ENCODE peak calls at places on chromosomes 7 and 10, in nine cellular contexts. E is T-helper 2 cell; I is stimulated activated CD8-positive, alpha-beta memory T cell treated with anti-CD3 and anti-CD28 coated beads, Interleukin-4, amount 100 ng/mL, for 24 hours; G is cerebellar nuclear complex; N is activated T-cell treated with anti-CD3 and anti-CD28 coated beads for 48 hours; D is AG09309; X is KG1; C is mucosa of descending colon; J is NT2/D1. M is an unnamed sample.

GRCh38 chr7:30276203-30276900 is 8.0 kb upstream of the ZNRF2 start:
- DNase-seq in D (peak), C (peak), J (peak), I (no peak), N (peak), G (no peak), X (no peak), E (peak), M (no peak)

GRCh38 chr10:61541960-61542359 is 88.8 kb upstream of the TMEM26 start:
- DNase-seq in D (no peak), J (no peak), C (no peak), E (no peak), I (no peak), G (no peak), N (no peak), X (no peak), M (no peak)

GRCh38 chr10:76178561-76179292 is 747.3 kb downstream of the LRMDA start:
- DNase-seq in I (no peak), N (no peak), D (no peak), J (no peak), E (no peak), G (no peak), X (no peak), C (no peak), M (no peak)

GRCh38 chr7:18831943-18832342 is 285.5 kb downstream of the TWIST1 start:
- DNase-seq in G (no peak), I (no peak), X (no peak), D (no peak), J (no peak), N (no peak), E (no peak), C (no peak), M (no peak)

GRCh38 chr10:19054289-19054688 is 5.7 kb downstream of the MALRD1 start:
- DNase-seq in N (no peak), C (no peak), G (no peak), X (no peak), I (no peak), D (no peak), E (no peak), J (no peak), M (no peak)

GRCh38 chr7:3092468-3092867 is 48.8 kb upstream of the CARD11 start:
- DNase-seq in X (no peak), J (no peak), C (peak), G (no peak), N (peak), D (no peak), I (peak), E (peak), M (peak)

GRCh38 chr7:128838981-128839731 is 8.9 kb downstream of the FLNC start:
- DNase-seq in J (no peak), E (no peak), C (no peak), G (no peak), N (no peak), I (no peak), D (no peak), X (no peak), M (no peak)

GRCh38 chr7:27010068-27010467 is 85.7 kb downstream of the HOXA1 start:
- DNase-seq in D (no peak), E (no peak), X (no peak), I (no peak), C (no peak), N (no peak), G (no peak), J (no peak), M (no peak)

GRCh38 chr10:44950326-44951225 is 9.0 kb upstream of the RASSF4 start:
- DNase-seq in C (no peak), D (no peak), G (no peak), E (no peak), N (no peak), I (no peak), J (no peak), X (no peak), M (peak)

GRCh38 chr10:52455095-52455494 is 141.0 kb downstream of the DKK1 start:
- DNase-seq in X (no peak), E (no peak), G (no peak), I (no peak), C (no peak), D (no peak), N (no peak), J (no peak), M (no peak)

GRCh38 chr7:50397320-50397970 is 52.7 kb downstream of the FIGNL1 start:
- DNase-seq in I (no peak), G (no peak), N (no peak), C (no peak), D (no peak), E (peak), X (no peak), J (no peak), M (no peak)

GRCh38 chr7:22900784-22901183 is 78.1 kb upstream of the TOMM7 start:
- DNase-seq in D (no peak), X (no peak), J (no peak), N (no peak), E (no peak), I (no peak), C (no peak), G (no peak), M (no peak)

GRCh38 chr7:124072603-124073324 is 39.9 kb upstream of the TMEM229A start:
- DNase-seq in X (no peak), C (no peak), N (no peak), I (no peak), D (no peak), J (no peak), E (no peak), G (no peak), M (no peak)

GRCh38 chr10:34710391-34710751 is 104.7 kb downstream of the PARD3 start:
- DNase-seq in J (no peak), G (no peak), N (no peak), E (no peak), I (no peak), X (no peak), D (no peak), C (no peak), M (no peak)

GRCh38 chr10:99765672-99766071 is 16.8 kb upstream of the ABCC2 start:
- DNase-seq in X (no peak), G (no peak), E (no peak), C (no peak), N (no peak), D (no peak), I (no peak), J (no peak), M (no peak)

GRCh38 chr7:80940539-80941205 is 21.8 kb upstream of the SEMA3C start:
- DNase-seq in I (no peak), J (no peak), E (no peak), D (no peak), N (no peak), C (no peak), X (no peak), G (no peak), M (no peak)

GRCh38 chr10:73220989-73221388 is 26.1 kb downstream of the DNAJC9 start:
- DNase-seq in E (no peak), I (no peak), J (no peak), D (no peak), N (no peak), C (no peak), X (no peak), G (no peak), M (no peak)

GRCh38 chr7:140656548-140657515 is 15.9 kb upstream of the ADCK2 start:
- DNase-seq in J (no peak), C (peak), D (no peak), X (no peak), E (no peak), N (peak), G (no peak), I (no peak), M (peak)

GRCh38 chr7:140060788-140061606 is 1.8 kb downstream of the PARP12 start:
- DNase-seq in X (no peak), J (no peak), I (no peak), E (no peak), G (no peak), D (no peak), C (peak), N (no peak), M (no peak)

GRCh38 chr10:120503695-120504094 is 46.7 kb downstream of the PLPP4 start:
- DNase-seq in N (no peak), X (no peak), E (no peak), I (no peak), C (no peak), D (no peak), J (no peak), G (peak), M (no peak)

GRCh38 chr7:140239653-140239935 is 62.8 kb upstream of the KDM7A start:
- DNase-seq in C (peak), G (no peak), I (no peak), E (no peak), J (no peak), X (no peak), N (no peak), D (no peak), M (no peak)

GRCh38 chr7:43201912-43202311 is 89.5 kb downstream of the HECW1 start:
- DNase-seq in X (no peak), C (no peak), E (no peak), I (no peak), D (no peak), G (no peak), N (no peak), J (no peak), M (no peak)

GRCh38 chr7:964401-965231 is 10.1 kb upstream of the ADAP1 start:
- DNase-seq in D (peak), E (no peak), I (no peak), J (no peak), X (no peak), G (peak), N (no peak), C (no peak), M (peak)

GRCh38 chr7:55387062-55387965 is 22.2 kb downstream of the LANCL2 start:
- DNase-seq in E (no peak), I (no peak), N (no peak), J (no peak), G (no peak), D (no peak), X (no peak), C (no peak), M (no peak)

GRCh38 chr7:132793474-132793873 is 217.2 kb upstream of the PLXNA4 start:
- DNase-seq in D (no peak), I (no peak), N (no peak), X (no peak), C (no peak), J (no peak), E (no peak), G (no peak), M (no peak)

GRCh38 chr7:114979388-114979787 is 57.5 kb downstream of the MDFIC start:
- DNase-seq in X (no peak), J (no peak), E (no peak), G (no peak), I (no peak), N (no peak), C (no peak), D (peak), M (no peak)

GRCh38 chr7:98745722-98746318 is 124.0 kb downstream of the TMEM130 start:
- DNase-seq in I (peak), G (no peak), C (peak), J (peak), X (peak), D (no peak), N (peak), E (peak), M (no peak)

GRCh38 chr10:101292194-101293006 is 61.6 kb upstream of the BTRC start:
- DNase-seq in G (peak), E (no peak), I (no peak), J (no peak), X (no peak), C (no peak), D (no peak), N (no peak), M (no peak)